ENCODE peak calls at places on chromosomes 11 and 22, in ten cellular contexts. E is stimulated activated CD4-positive, alpha-beta T cell treated with anti-CD3 and anti-CD28 coated beads, Interleukin-4, amount 100 ng/mL, for 48 hours; F is heart right ventricle; O is GM10248; T is heart left ventricle; H is non-pigmented ciliary epithelial cell; U is EH; Q is thoracic aorta; X is AG09319; S is colonic mucosa. B is an unnamed sample.

GRCh38 chr22:43313497-43314474 is 29.4 kb downstream of the SCUBE1 start:
- DNase-seq in U (peak; percentile 25), T (peak; percentile 31), Q (no peak), X (no peak), E (no peak), F (peak; percentile 64), S (no peak), O (no peak), H (no peak), B (no peak)

GRCh38 chr22:27714076-27714475 is 87.5 kb downstream of the MN1 start:
- DNase-seq in X (no peak), O (no peak), U (no peak), T (no peak), H (no peak), F (no peak), S (no peak), E (no peak), Q (no peak), B (no peak)

GRCh38 chr11:94325681-94326080 is 21.3 kb downstream of the IZUMO1R start:
- DNase-seq in O (peak; percentile 71), X (no peak), U (peak; percentile 34), S (peak; percentile 58), Q (no peak), H (no peak), E (peak; percentile 38), F (no peak), T (no peak), B (no peak)

GRCh38 chr11:124977006-124977405 is 23.0 kb downstream of the CCDC15 start:
- DNase-seq in H (no peak), E (no peak), T (no peak), X (no peak), S (no peak), F (no peak), O (no peak), Q (no peak), U (no peak), B (no peak)

GRCh38 chr11:88454881-88455280 is 117.3 kb upstream of the CTSC start:
- DNase-seq in Q (no peak), E (no peak), H (no peak), F (no peak), O (no peak), U (peak; percentile 25), S (no peak), T (no peak), X (no peak), B (no peak)

GRCh38 chr11:33747969-33748368 is 11.7 kb upstream of the CD59 start:
- DNase-seq in H (no peak), F (no peak), S (no peak), O (no peak), X (no peak), T (no peak), U (peak; percentile 80), E (no peak), Q (no peak), B (no peak)

GRCh38 chr22:30265851-30266444 is 703 bp downstream of the OSM start:
- DNase-seq in U (no peak), X (no peak), O (peak; percentile 87), Q (no peak), T (no peak), S (peak; percentile 52), F (peak; percentile 59), H (no peak), E (peak; percentile 76), B (no peak)

GRCh38 chr11:119626910-119627305 is 102.1 kb downstream of the NECTIN1 start:
- DNase-seq in O (no peak), X (no peak), U (no peak), S (no peak), T (no peak), H (no peak), E (no peak), F (no peak), Q (no peak), B (no peak)

GRCh38 chr11:2862950-2863618 is 22.5 kb downstream of the CDKN1C start:
- DNase-seq in H (no peak), Q (no peak), S (no peak), T (no peak), F (no peak), O (no peak), U (no peak), X (no peak), E (no peak), B (no peak)

GRCh38 chr11:11078344-11078743 is 220.5 kb upstream of the ZBED5 start:
- DNase-seq in X (peak; percentile 3), S (no peak), F (no peak), E (no peak), T (no peak), H (no peak), U (peak; percentile 17), Q (no peak), O (no peak), B (no peak)

GRCh38 chr11:47498149-47498548 is 49.2 kb upstream of the RAPSN start:
- DNase-seq in S (no peak), E (no peak), X (no peak), Q (no peak), U (no peak), O (no peak), T (no peak), F (no peak), H (no peak), B (no peak)

GRCh38 chr11:60563553-60564235 is 48.5 kb downstream of the MS4A13 start:
- DNase-seq in H (no peak), F (no peak), Q (no peak), O (no peak), U (no peak), E (no peak), T (no peak), S (no peak), X (no peak), B (no peak)

GRCh38 chr11:116454020-116454645 is 318.7 kb downstream of the BUD13 start:
- DNase-seq in O (peak; percentile 47), U (peak; percentile 36), F (no peak), E (peak; percentile 4), S (peak; percentile 69), X (no peak), T (peak; percentile 28), Q (no peak), H (no peak), B (peak; percentile 57)

GRCh38 chr11:13834463-13834862 is 128.1 kb upstream of the SPON1 start:
- DNase-seq in U (no peak), X (no peak), O (peak; percentile 11), H (no peak), F (no peak), S (no peak), E (no peak), Q (no peak), T (no peak), B (no peak)

GRCh38 chr22:17578129-17578754 is 14.9 kb downstream of the SLC25A18 start:
- DNase-seq in X (no peak), S (no peak), O (no peak), F (peak; percentile 49), Q (no peak), U (peak; percentile 56), E (no peak), T (peak; percentile 29), H (no peak), B (no peak)

GRCh38 chr11:76824083-76824939 is 36.4 kb upstream of the ACER3 start:
- DNase-seq in H (no peak), Q (no peak), E (no peak), T (peak; percentile 38), U (peak; percentile 76), O (no peak), S (peak; percentile 15), F (no peak), X (no peak), B (no peak)

GRCh38 chr11:114167355-114168085 is 108.0 kb downstream of the ZBTB16 start:
- DNase-seq in O (no peak), U (no peak), S (no peak), T (no peak), F (no peak), Q (no peak), H (no peak), X (no peak), E (no peak), B (no peak)

GRCh38 chr22:27394806-27395404 is 406.7 kb downstream of the MN1 start:
- DNase-seq in O (no peak), E (no peak), F (no peak), S (no peak), U (no peak), Q (no peak), H (no peak), T (no peak), X (no peak), B (no peak)

GRCh38 chr22:31436132-31436531 is 36.7 kb downstream of the DRG1 start:
- DNase-seq in H (no peak), X (peak; percentile 20), O (no peak), Q (no peak), T (no peak), F (no peak), S (no peak), U (no peak), E (no peak), B (no peak)

GRCh38 chr11:40130427-40130826 is 1329.0 kb downstream of the LRRC4C start:
- DNase-seq in F (no peak), U (no peak), X (no peak), Q (no peak), S (no peak), O (no peak), T (no peak), E (no peak), H (no peak), B (no peak)

GRCh38 chr22:19527321-19527721 is 3.1 kb upstream of the CLDN5 start:
- DNase-seq in E (no peak), Q (no peak), T (no peak), F (peak; percentile 10), U (no peak), X (no peak), O (peak; percentile 16), S (no peak), H (no peak), B (no peak)

GRCh38 chr22:47199949-47200272 is 437.5 kb downstream of the TBC1D22A start:
- DNase-seq in T (no peak), X (no peak), S (no peak), O (no peak), E (no peak), Q (no peak), U (no peak), F (no peak), H (no peak), B (no peak)

B was measured in NCI-H774.